ENCODE peak calls at places on chromosomes 5 and 9, in nine cellular contexts. G is Caco-2, M is HFF-Myc, S is AG09309, J is naive B cell, L is T-cell, B is astrocyte of the hippocampus, C is fibroblast of pulmonary artery, E is anterior cingulate cortex. H is an unnamed sample.

GRCh38 chr5:172773481-172774469 is 2.8 kb upstream of the DUSP1 start:
- DNase-seq in G (no peak), M (no peak), S (no peak), J (no peak), L (no peak), B (peak), C (peak), E (no peak), H (peak)

GRCh38 chr5:93320920-93321319 is 260.1 kb downstream of the NR2F1-AS1 start:
- DNase-seq in G (no peak), M (no peak), S (no peak), J (no peak), L (no peak), B (peak), C (no peak), E (no peak), H (no peak)

GRCh38 chr5:135215617-135215995 is 181.6 kb upstream of the PITX1 start:
- DNase-seq in G (peak), M (no peak), S (no peak), J (no peak), L (no peak), B (no peak), C (no peak), E (no peak), H (no peak)

GRCh38 chr9:86022687-86023266 is 76.6 kb downstream of the GOLM1 start:
- DNase-seq in G (no peak), M (no peak), S (no peak), J (no peak), L (no peak), B (peak), C (no peak), E (no peak), H (no peak)

GRCh38 chr9:125785187-125785840 is 38.1 kb downstream of the PBX3 start:
- DNase-seq in G (no peak), M (no peak), S (no peak), J (no peak), L (no peak), B (no peak), C (peak), E (no peak), H (peak)

GRCh38 chr5:126976520-126977172 is 53.7 kb downstream of the MARCHF3 start:
- DNase-seq in G (no peak), M (no peak), S (no peak), J (no peak), L (no peak), B (no peak), C (no peak), E (no peak), H (no peak)

GRCh38 chr9:133495327-133496293 is 16.7 kb upstream of the SLC2A6 start:
- DNase-seq in G (no peak), M (no peak), S (no peak), J (no peak), L (no peak), B (no peak), C (no peak), E (no peak), H (no peak)

GRCh38 chr5:168712280-168712924 is 133.2 kb upstream of the PANK3 start:
- DNase-seq in G (no peak), M (peak), S (peak), J (no peak), L (no peak), B (peak), C (peak), E (no peak), H (peak)

GRCh38 chr9:128721487-128722010 is 2.4 kb downstream of the ZDHHC12 start:
- DNase-seq in G (no peak), M (no peak), S (no peak), J (no peak), L (no peak), B (no peak), C (no peak), E (no peak), H (no peak)

GRCh38 chr9:137421838-137422667 is 909 bp downstream of the EXD3 start:
- DNase-seq in G (no peak), M (no peak), S (no peak), J (no peak), L (no peak), B (no peak), C (no peak), E (no peak), H (no peak)

GRCh38 chr9:137878146-137878941 is 762 bp downstream of the CACNA1B start:
- DNase-seq in G (no peak), M (no peak), S (no peak), J (peak), L (no peak), B (peak), C (peak), E (no peak), H (no peak)

GRCh38 chr5:81688215-81688614 is 62.7 kb downstream of the SSBP2 start:
- DNase-seq in G (no peak), M (no peak), S (no peak), J (no peak), L (no peak), B (no peak), C (no peak), E (no peak), H (no peak)

GRCh38 chr5:61331407-61332368 is at the start of gene ZSWIM6:
- DNase-seq in G (peak), M (peak), S (peak), J (peak), L (peak), B (peak), C (peak), E (peak), H (peak)

H was measured in bronchial epithelial cell.